ENCODE peak calls at places on chromosomes 13 and 19, in five cellular contexts. E, Z, I, V and M are unnamed samples.

GRCh38 chr13:73341748-73342147 is 282.9 kb downstream of the KLF5 start:
- DNase-seq in E (no peak), Z (no peak), I (no peak), V (peak), M (no peak)

GRCh38 chr13:36763322-36763721 is 55.7 kb upstream of the RFXAP start:
- DNase-seq in E (no peak), Z (no peak), I (no peak), V (peak), M (no peak)

GRCh38 chr19:15666186-15666585 is 6.7 kb upstream of the CYP4F12 start:
- DNase-seq in E (no peak), Z (no peak), I (no peak), V (no peak), M (no peak)

GRCh38 chr13:27549406-27549981 is 70.8 kb downstream of the LNX2 start:
- DNase-seq in E (peak), Z (no peak), I (peak), V (peak), M (no peak)

GRCh38 chr13:113327391-113327765 is 30.3 kb downstream of the LAMP1 start:
- DNase-seq in E (no peak), Z (no peak), I (no peak), V (no peak), M (no peak)

GRCh38 chr19:56538761-56539263 is at the start of gene ZFP28:
- DNase-seq in E (peak), Z (peak), I (no peak), V (no peak), M (peak)

GRCh38 chr13:43985437-43986051 is 105.8 kb downstream of the LACC1 start:
- DNase-seq in E (no peak), Z (no peak), I (no peak), V (no peak), M (no peak)

GRCh38 chr19:45125975-45126493 is 33.1 kb downstream of the PPP1R37 start:
- DNase-seq in E (peak), Z (no peak), I (peak), V (peak), M (no peak)

GRCh38 chr19:2702170-2703076 is at the start of gene GNG7:
- DNase-seq in E (peak), Z (peak), I (peak), V (peak), M (peak)

GRCh38 chr19:47247308-47247990 is 8.9 kb upstream of the CCDC9 start:
- DNase-seq in E (peak), Z (peak), I (peak), V (peak), M (peak)

GRCh38 chr19:7657047-7657779 is 11.6 kb upstream of the RETN start:
- DNase-seq in E (no peak), Z (peak), I (no peak), V (no peak), M (no peak)

GRCh38 chr13:74206061-74206561 is 71.9 kb upstream of the KLF12 start:
- DNase-seq in E (no peak), Z (no peak), I (peak), V (peak), M (no peak)

GRCh38 chr13:113904411-113904810 is 40.5 kb upstream of the GAS6 start:
- DNase-seq in E (peak), Z (no peak), I (no peak), V (peak), M (no peak)

GRCh38 chr19:30054210-30054609 is 112.2 kb downstream of the URI1 start:
- DNase-seq in E (no peak), Z (no peak), I (no peak), V (no peak), M (no peak)

GRCh38 chr13:103866041-103866440 is 799.8 kb upstream of the SLC10A2 start:
- DNase-seq in E (no peak), Z (no peak), I (no peak), V (no peak), M (no peak)

GRCh38 chr13:23450340-23451046 is 17.0 kb upstream of the SACS start:
- DNase-seq in E (no peak), Z (no peak), I (no peak), V (no peak), M (no peak)

GRCh38 chr13:42255854-42256253 is 16.1 kb upstream of the AKAP11 start:
- DNase-seq in E (no peak), Z (no peak), I (peak), V (no peak), M (no peak)

GRCh38 chr13:25137624-25137892 is 34.5 kb downstream of the AMER2 start:
- DNase-seq in E (peak), Z (no peak), I (no peak), V (no peak), M (no peak)

GRCh38 chr13:33090755-33091454 is 74.7 kb downstream of the KL start:
- DNase-seq in E (no peak), Z (no peak), I (no peak), V (no peak), M (no peak)

GRCh38 chr13:29845440-29846056 is 4.9 kb downstream of the UBL3 start:
- DNase-seq in E (no peak), Z (no peak), I (no peak), V (peak), M (no peak)

GRCh38 chr19:1663854-1664253 is 11.4 kb upstream of the TCF3 start:
- DNase-seq in E (no peak), Z (peak), I (no peak), V (no peak), M (no peak)

GRCh38 chr19:52943134-52943883 is 19.4 kb downstream of the ZNF816 start:
- DNase-seq in E (no peak), Z (no peak), I (no peak), V (no peak), M (peak)

GRCh38 chr13:81872581-81872980 is 1531.7 kb upstream of the SPRY2 start:
- DNase-seq in E (no peak), Z (no peak), I (no peak), V (no peak), M (no peak)

DNA sequence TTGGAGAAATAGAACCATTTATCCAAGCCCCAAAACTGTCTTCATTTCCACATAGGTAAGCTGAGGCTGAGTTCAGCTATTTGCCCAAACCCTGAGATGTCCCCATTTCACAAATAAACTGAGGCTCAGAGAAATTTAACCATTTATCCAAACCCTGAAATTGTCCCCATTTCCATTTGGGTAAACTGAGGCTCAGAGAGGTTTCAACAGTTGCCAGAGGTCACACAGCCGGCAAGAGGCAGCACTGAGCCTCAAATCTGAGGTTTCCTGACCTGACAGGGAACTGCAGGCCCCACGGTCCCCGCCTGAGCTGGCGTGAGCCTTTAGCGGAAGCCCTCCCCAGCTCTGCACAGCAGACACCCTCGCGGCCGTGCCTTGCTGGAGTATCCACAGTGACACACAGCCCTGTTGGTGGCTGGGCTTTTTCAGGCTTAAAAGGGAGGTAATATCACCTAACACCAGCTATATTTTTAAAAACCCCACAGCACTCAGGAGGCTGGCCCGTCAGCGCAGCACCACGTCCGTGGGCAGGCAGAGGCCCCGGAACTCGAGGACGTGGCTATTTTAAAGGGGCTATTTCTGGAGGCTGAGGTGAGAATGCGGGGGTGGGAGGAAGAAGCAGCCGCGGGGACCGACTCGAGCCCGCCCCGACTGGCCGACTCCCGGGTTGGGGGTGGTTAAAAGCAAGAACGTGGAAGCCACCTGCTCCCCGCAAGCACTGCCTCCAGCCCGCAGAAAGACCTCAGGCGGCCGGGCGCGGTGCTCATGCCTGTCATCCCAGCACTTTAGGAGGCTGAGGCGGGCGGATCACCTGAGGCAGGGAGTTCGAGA is 18.5 kb downstream of the PTPRS start:
- DNase-seq in E (peak), Z (peak), I (no peak), V (no peak), M (no peak)
- H3K4me3 ChIP-seq in E (no peak), Z (no peak), I (no peak), V (no peak), M (no peak)

GRCh38 chr13:91609353-91609752 is 210.9 kb downstream of the GPC5 start:
- DNase-seq in E (no peak), Z (no peak), I (no peak), V (no peak), M (no peak)
- H3K4me3 ChIP-seq in E (no peak), Z (no peak), I (no peak), V (no peak), M (no peak)

GRCh38 chr19:48745208-48745995 is 1.3 kb downstream of the IZUMO1 start:
- DNase-seq in E (peak), Z (peak), I (peak), V (peak), M (no peak)

GRCh38 chr19:48749571-48750198 is 2.8 kb downstream of the FUT1 start:
- DNase-seq in E (no peak), Z (no peak), I (no peak), V (no peak), M (no peak)

GRCh38 chr19:48750351-48750750 is 2.1 kb downstream of the FUT1 start:
- DNase-seq in E (no peak), Z (no peak), I (no peak), V (no peak), M (no peak)

GRCh38 chr19:48746738-48747575 is at the start of gene IZUMO1:
- DNase-seq in E (peak), Z (no peak), I (no peak), V (peak), M (no peak)

GRCh38 chr19:48746120-48746519 is 589 bp downstream of the IZUMO1 start:
- DNase-seq in E (no peak), Z (no peak), I (no peak), V (no peak), M (no peak)
- H3K4me3 ChIP-seq in E (no peak), Z (no peak), I (no peak), V (no peak), M (no peak)

DNA sequence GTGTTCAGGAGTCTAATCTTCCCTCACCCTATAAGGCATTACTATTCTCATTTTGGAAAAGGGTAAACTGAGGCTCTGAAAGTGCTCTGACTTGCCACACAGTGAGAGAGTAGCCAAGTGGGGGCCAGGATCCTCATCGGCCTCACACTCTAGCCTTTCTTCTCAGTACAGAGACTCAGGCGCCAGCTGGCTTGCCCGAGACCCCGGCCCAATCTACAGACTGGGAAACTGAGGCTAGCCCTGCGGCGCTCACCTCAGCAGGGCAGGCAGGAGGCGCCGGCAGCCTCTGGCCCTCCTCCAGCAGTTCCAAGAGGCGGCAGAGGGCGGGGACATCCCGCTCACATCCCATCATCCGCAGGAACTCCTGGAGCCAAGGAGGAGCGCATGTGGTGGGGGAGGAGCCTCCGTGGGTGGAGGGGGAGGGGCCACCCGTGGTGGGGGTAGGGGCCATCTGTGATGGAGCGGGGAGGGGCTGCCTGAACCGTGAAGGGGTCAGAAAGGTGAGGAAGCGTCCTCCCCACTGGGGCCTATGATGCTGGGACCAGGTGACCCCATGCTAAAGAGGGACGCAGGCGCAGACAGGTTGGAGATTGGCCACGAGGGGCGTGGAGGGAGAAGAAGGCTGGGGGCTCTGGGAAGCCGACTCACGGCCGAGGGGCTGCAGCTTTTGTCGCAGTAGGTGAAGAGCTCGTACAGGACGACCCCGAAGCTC is 8.7 kb upstream of the INSL3 start:
- DNase-seq in E (peak), Z (no peak), I (no peak), V (no peak), M (no peak)
- H3K4me3 ChIP-seq in E (peak), Z (no peak), I (no peak), V (no peak), M (peak)